ENCODE peak calls at places on chromosomes 2 and 18, in five cellular contexts. One of them, this sample, is unnamed.

GRCh38 chr2:134183679-134184078 is 70.2 kb upstream of the MGAT5 start:
- DNase-seq in ovary: no peak
- DNase-seq in suprapubic skin: no peak
- DNase-seq in A549: no peak
- DNase-seq in upper lobe of left lung: no peak
- DNase-seq in this sample: no peak

GRCh38 chr18:77108001-77108692 is 24.4 kb downstream of the MBP start:
- DNase-seq in A549: no peak
- DNase-seq in ovary: no peak
- DNase-seq in suprapubic skin: no peak
- DNase-seq in upper lobe of left lung: peak
- DNase-seq in this sample: peak

GRCh38 chr2:97751752-97752151 is 38.4 kb downstream of the ZAP70 start:
- DNase-seq in upper lobe of left lung: peak
- DNase-seq in A549: no peak
- DNase-seq in suprapubic skin: peak
- DNase-seq in ovary: no peak
- DNase-seq in this sample: no peak

GRCh38 chr2:117128471-117128870 is 686.0 kb upstream of the DDX18 start:
- DNase-seq in upper lobe of left lung: no peak
- DNase-seq in suprapubic skin: no peak
- DNase-seq in ovary: no peak
- DNase-seq in A549: no peak
- DNase-seq in this sample: no peak

GRCh38 chr2:200863655-200864205 is 728 bp downstream of the CLK1 start:
- DNase-seq in suprapubic skin: no peak
- DNase-seq in ovary: no peak
- DNase-seq in A549: no peak
- DNase-seq in upper lobe of left lung: no peak
- DNase-seq in this sample: peak

GRCh38 chr2:179884193-179884592 is 22.8 kb upstream of the ZNF385B start:
- DNase-seq in ovary: no peak
- DNase-seq in suprapubic skin: no peak
- DNase-seq in A549: no peak
- DNase-seq in upper lobe of left lung: no peak
- DNase-seq in this sample: no peak

GRCh38 chr2:82139979-82140611 is 1835.5 kb upstream of the LRRTM1 start:
- DNase-seq in suprapubic skin: no peak
- DNase-seq in A549: no peak
- DNase-seq in upper lobe of left lung: no peak
- DNase-seq in ovary: no peak
- DNase-seq in this sample: peak

GRCh38 chr18:23240609-23240930 is 105.3 kb downstream of the CABLES1 start:
- DNase-seq in ovary: no peak
- DNase-seq in upper lobe of left lung: no peak
- DNase-seq in A549: no peak
- DNase-seq in suprapubic skin: no peak
- DNase-seq in this sample: no peak

GRCh38 chr2:71613953-71614925 is 160.9 kb downstream of the DYSF start:
- DNase-seq in A549: no peak
- DNase-seq in ovary: no peak
- DNase-seq in upper lobe of left lung: peak
- DNase-seq in suprapubic skin: peak
- DNase-seq in this sample: no peak

GRCh38 chr2:61537590-61538178 is 472 bp downstream of the XPO1 start:
- DNase-seq in ovary: peak
- DNase-seq in A549: no peak
- DNase-seq in upper lobe of left lung: no peak
- DNase-seq in suprapubic skin: no peak
- DNase-seq in this sample: no peak

GRCh38 chr2:32738939-32739338 is 111.1 kb downstream of the TTC27 start:
- DNase-seq in suprapubic skin: no peak
- DNase-seq in ovary: no peak
- DNase-seq in A549: no peak
- DNase-seq in upper lobe of left lung: no peak
- DNase-seq in this sample: no peak

GRCh38 chr18:48946329-48946835 is 4.4 kb downstream of the SMAD7 start:
- DNase-seq in suprapubic skin: no peak
- DNase-seq in ovary: peak
- DNase-seq in A549: no peak
- DNase-seq in upper lobe of left lung: no peak
- DNase-seq in this sample: peak

GRCh38 chr2:112121682-112122254 is 16.4 kb upstream of the FBLN7 start:
- DNase-seq in ovary: no peak
- DNase-seq in suprapubic skin: no peak
- DNase-seq in A549: peak
- DNase-seq in upper lobe of left lung: no peak
- DNase-seq in this sample: no peak

GRCh38 chr2:176149484-176150337 is 1.6 kb upstream of the HOXD4 start:
- DNase-seq in upper lobe of left lung: no peak
- DNase-seq in A549: no peak
- DNase-seq in suprapubic skin: peak
- DNase-seq in ovary: no peak
- DNase-seq in this sample: no peak

GRCh38 chr2:25257032-25257455 is 84.7 kb downstream of the DNMT3A start:
- DNase-seq in A549: no peak
- DNase-seq in upper lobe of left lung: no peak
- DNase-seq in ovary: no peak
- DNase-seq in suprapubic skin: no peak
- DNase-seq in this sample: no peak

GRCh38 chr2:172613035-172613434 is 57.1 kb downstream of the PDK1 start:
- DNase-seq in A549: no peak
- DNase-seq in suprapubic skin: no peak
- DNase-seq in ovary: no peak
- DNase-seq in upper lobe of left lung: no peak
- DNase-seq in this sample: no peak

GRCh38 chr2:191206613-191207471 is 38.4 kb upstream of the MYO1B start:
- DNase-seq in ovary: no peak
- DNase-seq in suprapubic skin: no peak
- DNase-seq in A549: no peak
- DNase-seq in upper lobe of left lung: no peak
- DNase-seq in this sample: peak

GRCh38 chr2:3223080-3223923 is 154.3 kb downstream of the EIPR1 start:
- DNase-seq in upper lobe of left lung: no peak
- DNase-seq in ovary: no peak
- DNase-seq in suprapubic skin: no peak
- DNase-seq in A549: no peak
- DNase-seq in this sample: no peak

GRCh38 chr2:14239605-14240004 is 392.9 kb upstream of the LRATD1 start:
- DNase-seq in upper lobe of left lung: no peak
- DNase-seq in suprapubic skin: no peak
- DNase-seq in A549: no peak
- DNase-seq in ovary: no peak
- DNase-seq in this sample: no peak

GRCh38 chr2:66301073-66301766 is 133.7 kb upstream of the MEIS1 start:
- DNase-seq in A549: no peak
- DNase-seq in suprapubic skin: no peak
- DNase-seq in ovary: no peak
- DNase-seq in upper lobe of left lung: no peak
- DNase-seq in this sample: peak

GRCh38 chr2:64000630-64001381 is 18.4 kb downstream of the VPS54 start:
- DNase-seq in upper lobe of left lung: no peak
- DNase-seq in ovary: no peak
- DNase-seq in suprapubic skin: no peak
- DNase-seq in A549: no peak
- DNase-seq in this sample: no peak
- H3K27ac ChIP-seq in upper lobe of left lung: no peak
- H3K27ac ChIP-seq in ovary: no peak
- H3K27ac ChIP-seq in suprapubic skin: no peak
- H3K27ac ChIP-seq in A549: no peak
- H3K27ac ChIP-seq in this sample: no peak

GRCh38 chr2:182375862-182376261 is 51.0 kb downstream of the PDE1A start:
- DNase-seq in suprapubic skin: no peak
- DNase-seq in upper lobe of left lung: no peak
- DNase-seq in A549: no peak
- DNase-seq in ovary: no peak
- DNase-seq in this sample: no peak

GRCh38 chr2:182381225-182381624 is 45.6 kb downstream of the PDE1A start:
- DNase-seq in upper lobe of left lung: no peak
- DNase-seq in A549: no peak
- DNase-seq in suprapubic skin: no peak
- DNase-seq in ovary: no peak
- DNase-seq in this sample: no peak

GRCh38 chr2:182379235-182379634 is 47.6 kb downstream of the PDE1A start:
- DNase-seq in upper lobe of left lung: no peak
- DNase-seq in suprapubic skin: no peak
- DNase-seq in A549: no peak
- DNase-seq in ovary: no peak
- DNase-seq in this sample: no peak

GRCh38 chr2:182378759-182379158 is 48.1 kb downstream of the PDE1A start:
- DNase-seq in A549: no peak
- DNase-seq in suprapubic skin: no peak
- DNase-seq in upper lobe of left lung: no peak
- DNase-seq in ovary: no peak
- DNase-seq in this sample: no peak

GRCh38 chr2:182377467-182377866 is 49.4 kb downstream of the PDE1A start:
- DNase-seq in ovary: no peak
- DNase-seq in suprapubic skin: no peak
- DNase-seq in A549: no peak
- DNase-seq in upper lobe of left lung: no peak
- DNase-seq in this sample: no peak
- TF ChIP-seq EP300 in ovary: no peak
- TF ChIP-seq EP300 in suprapubic skin: no peak
- TF ChIP-seq EP300 in A549: no peak
- TF ChIP-seq EP300 in upper lobe of left lung: no peak
- TF ChIP-seq EP300 in this sample: no peak

GRCh38 chr2:108323619-108324018 is 34.9 kb downstream of the SULT1C2 start:
- DNase-seq in upper lobe of left lung: no peak
- DNase-seq in ovary: no peak
- DNase-seq in A549: no peak
- DNase-seq in suprapubic skin: no peak
- DNase-seq in this sample: no peak
- H3K27ac ChIP-seq in upper lobe of left lung: no peak
- H3K27ac ChIP-seq in ovary: no peak
- H3K27ac ChIP-seq in A549: peak
- H3K27ac ChIP-seq in suprapubic skin: no peak
- H3K27ac ChIP-seq in this sample: no peak

GRCh38 chr2:15939854-15940660 is at the start of gene MYCN:
- DNase-seq in ovary: peak
- DNase-seq in suprapubic skin: peak
- DNase-seq in upper lobe of left lung: no peak
- DNase-seq in A549: peak
- DNase-seq in this sample: peak
- TF ChIP-seq EP300 in ovary: no peak
- TF ChIP-seq EP300 in suprapubic skin: no peak
- TF ChIP-seq EP300 in upper lobe of left lung: no peak
- TF ChIP-seq EP300 in A549: no peak
- TF ChIP-seq EP300 in this sample: no peak

DNA sequence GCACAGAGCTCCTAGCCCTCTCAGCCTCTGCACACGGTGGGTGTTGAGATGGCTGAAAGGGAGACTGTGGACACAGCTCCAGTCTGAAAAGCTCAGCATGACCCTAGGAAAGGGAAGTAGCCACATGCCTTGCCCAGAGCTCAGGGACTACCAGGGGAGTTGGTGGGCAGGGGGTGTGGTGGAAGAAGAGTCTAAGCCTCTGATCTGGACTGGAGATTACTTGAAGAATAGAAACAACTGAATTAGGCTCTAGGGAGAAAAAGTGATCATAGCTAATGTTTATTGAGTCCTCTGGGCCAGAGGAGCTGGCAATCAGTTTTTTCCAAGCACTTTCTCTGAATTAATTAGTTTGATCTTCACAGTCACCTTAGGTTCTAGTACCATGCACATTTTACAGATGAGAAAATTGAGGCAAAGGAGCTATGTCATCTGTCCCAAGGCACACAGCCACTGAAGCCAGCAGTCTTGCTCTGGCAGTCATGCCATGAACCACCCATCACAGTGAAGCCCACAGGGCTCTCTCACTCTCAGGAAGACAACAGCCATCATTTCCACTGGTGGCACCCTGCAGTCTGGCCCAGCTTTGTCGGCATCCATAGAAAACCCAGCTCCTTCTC is 10.3 kb downstream of the SDC1 start:
- DNase-seq in suprapubic skin: no peak
- DNase-seq in A549: no peak
- DNase-seq in upper lobe of left lung: no peak
- DNase-seq in ovary: no peak
- DNase-seq in this sample: no peak
- H3K27ac ChIP-seq in suprapubic skin: peak
- H3K27ac ChIP-seq in A549: peak
- H3K27ac ChIP-seq in upper lobe of left lung: peak
- H3K27ac ChIP-seq in ovary: no peak
- H3K27ac ChIP-seq in this sample: peak

DNA sequence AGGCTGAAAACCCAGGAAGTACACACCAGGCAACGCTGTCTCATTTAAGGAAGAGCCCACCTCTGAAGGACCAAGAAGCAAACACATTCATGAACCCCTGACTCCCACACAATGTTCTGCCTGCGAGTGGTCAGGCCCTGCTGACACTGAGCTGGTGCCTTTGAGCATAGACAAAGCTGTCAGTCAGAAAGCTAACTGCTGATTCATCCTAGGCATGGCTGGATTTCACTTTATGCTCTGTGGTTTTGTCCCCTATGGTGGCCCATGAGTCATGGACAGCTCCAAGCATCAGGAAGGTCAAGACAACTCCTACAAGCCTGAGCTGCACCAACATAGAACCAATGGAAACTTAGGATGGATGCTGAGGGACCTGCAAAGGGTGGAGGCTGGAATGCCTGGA is 78.9 kb downstream of the UXS1 start:
- DNase-seq in suprapubic skin: no peak
- DNase-seq in ovary: no peak
- DNase-seq in upper lobe of left lung: no peak
- DNase-seq in A549: peak
- DNase-seq in this sample: no peak
- TF ChIP-seq EP300 in suprapubic skin: no peak
- TF ChIP-seq EP300 in ovary: no peak
- TF ChIP-seq EP300 in upper lobe of left lung: no peak
- TF ChIP-seq EP300 in A549: no peak
- TF ChIP-seq EP300 in this sample: no peak

GRCh38 chr18:31243740-31244512 is 74.0 kb upstream of the DSG1 start:
- DNase-seq in upper lobe of left lung: no peak
- DNase-seq in ovary: no peak
- DNase-seq in suprapubic skin: no peak
- DNase-seq in A549: no peak
- DNase-seq in this sample: no peak
- H3K27ac ChIP-seq in upper lobe of left lung: no peak
- H3K27ac ChIP-seq in ovary: no peak
- H3K27ac ChIP-seq in suprapubic skin: peak
- H3K27ac ChIP-seq in A549: peak
- H3K27ac ChIP-seq in this sample: peak

This sample was measured in transverse colon.